ENCODE peak calls at places on chromosomes 7 and 10, in seven cellular contexts. One of them, this sample, is unnamed.

GRCh38 chr7:1160665-1161010 is 642 bp upstream of the ZFAND2A start:
- DNase-seq in heart right ventricle: no peak
- DNase-seq in astrocyte: no peak
- DNase-seq in foreskin fibroblast: no peak
- DNase-seq in heart left ventricle: no peak
- DNase-seq in endothelial cell: peak
- DNase-seq in breast epithelium: no peak
- DNase-seq in this sample: no peak

GRCh38 chr10:130807721-130808120 is 503.8 kb downstream of the TCERG1L start:
- DNase-seq in heart right ventricle: no peak
- DNase-seq in astrocyte: no peak
- DNase-seq in foreskin fibroblast: no peak
- DNase-seq in heart left ventricle: no peak
- DNase-seq in endothelial cell: no peak
- DNase-seq in breast epithelium: no peak
- DNase-seq in this sample: no peak

GRCh38 chr7:149776305-149776704 is 2.9 kb upstream of the ZNF467 start:
- DNase-seq in heart right ventricle: peak
- DNase-seq in astrocyte: no peak
- DNase-seq in foreskin fibroblast: no peak
- DNase-seq in heart left ventricle: peak
- DNase-seq in endothelial cell: peak
- DNase-seq in breast epithelium: no peak
- DNase-seq in this sample: no peak

GRCh38 chr7:158001621-158002320 is 585.9 kb downstream of the PTPRN2 start:
- DNase-seq in heart right ventricle: no peak
- DNase-seq in astrocyte: no peak
- DNase-seq in foreskin fibroblast: no peak
- DNase-seq in heart left ventricle: no peak
- DNase-seq in endothelial cell: no peak
- DNase-seq in breast epithelium: peak
- DNase-seq in this sample: no peak

GRCh38 chr7:29609162-29610030 is 45.8 kb downstream of the PRR15 start:
- DNase-seq in heart right ventricle: no peak
- DNase-seq in astrocyte: peak
- DNase-seq in foreskin fibroblast: peak
- DNase-seq in heart left ventricle: no peak
- DNase-seq in endothelial cell: peak
- DNase-seq in breast epithelium: no peak
- DNase-seq in this sample: no peak

GRCh38 chr7:54596747-54597146 is 54.6 kb downstream of the VSTM2A start:
- DNase-seq in heart right ventricle: no peak
- DNase-seq in astrocyte: no peak
- DNase-seq in foreskin fibroblast: no peak
- DNase-seq in heart left ventricle: no peak
- DNase-seq in endothelial cell: no peak
- DNase-seq in breast epithelium: no peak
- DNase-seq in this sample: no peak

GRCh38 chr10:88118769-88119559 is 255.5 kb downstream of the PTEN start:
- DNase-seq in heart right ventricle: no peak
- DNase-seq in astrocyte: no peak
- DNase-seq in foreskin fibroblast: no peak
- DNase-seq in heart left ventricle: no peak
- DNase-seq in endothelial cell: no peak
- DNase-seq in breast epithelium: no peak
- DNase-seq in this sample: no peak

GRCh38 chr7:22949944-22950343 is 64.0 kb downstream of the HYCC1 start:
- DNase-seq in heart right ventricle: no peak
- DNase-seq in astrocyte: peak
- DNase-seq in foreskin fibroblast: no peak
- DNase-seq in heart left ventricle: no peak
- DNase-seq in endothelial cell: no peak
- DNase-seq in breast epithelium: no peak
- DNase-seq in this sample: no peak

GRCh38 chr7:54663186-54663585 is 95.8 kb downstream of the SEC61G start:
- DNase-seq in heart right ventricle: no peak
- DNase-seq in astrocyte: no peak
- DNase-seq in foreskin fibroblast: no peak
- DNase-seq in heart left ventricle: no peak
- DNase-seq in endothelial cell: no peak
- DNase-seq in breast epithelium: no peak
- DNase-seq in this sample: no peak

DNA sequence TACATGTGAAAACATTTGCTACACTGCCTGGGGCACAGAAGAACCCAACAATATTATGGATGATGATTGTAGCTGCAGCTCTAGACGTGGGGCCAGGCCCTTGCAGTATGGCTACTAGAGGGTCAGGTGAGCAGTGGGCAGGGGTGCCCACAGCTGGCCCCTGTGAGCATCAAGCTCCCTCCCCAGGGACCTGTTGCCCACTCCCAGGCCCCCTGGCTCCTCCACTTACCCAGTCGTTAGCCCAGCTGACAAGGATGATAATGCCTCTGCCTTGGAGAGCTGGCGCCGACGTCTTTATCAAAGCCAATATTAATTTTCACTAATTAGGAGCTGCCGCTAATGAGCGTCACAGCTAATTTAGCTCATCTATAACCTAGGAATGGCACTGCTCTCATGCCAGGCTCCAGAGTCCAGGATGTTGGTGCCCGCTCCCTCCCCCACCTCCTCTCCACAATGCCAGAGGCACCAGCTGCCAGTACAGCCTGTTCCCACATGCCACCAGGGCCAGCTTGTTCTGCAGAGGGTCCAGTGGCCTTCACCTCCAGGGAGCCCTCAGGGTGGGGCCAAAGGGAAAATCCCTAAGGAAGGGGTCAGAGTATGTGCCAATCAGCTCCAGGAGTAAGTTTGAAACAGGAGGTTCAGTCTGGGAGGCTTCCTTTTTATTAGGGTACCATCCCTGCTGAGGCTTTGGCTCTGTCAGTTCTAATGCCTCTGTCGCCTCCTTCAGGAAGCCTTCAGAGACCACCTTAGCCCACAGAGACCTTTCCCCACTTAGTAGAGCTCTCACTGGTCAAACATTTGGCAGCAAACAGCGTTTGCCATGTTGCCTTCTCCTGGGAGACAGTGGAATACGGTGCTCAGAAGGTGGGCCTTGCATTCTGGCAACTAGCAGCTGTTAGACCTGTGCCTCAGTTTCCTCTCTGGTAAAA is 77.2 kb downstream of the CDH23 start:
- DNase-seq in heart right ventricle: no peak
- DNase-seq in astrocyte: no peak
- DNase-seq in foreskin fibroblast: no peak
- DNase-seq in heart left ventricle: peak
- DNase-seq in endothelial cell: no peak
- DNase-seq in breast epithelium: no peak
- DNase-seq in this sample: peak
- TF ChIP-seq CTCF in heart right ventricle: no peak
- TF ChIP-seq CTCF in astrocyte: no peak
- TF ChIP-seq CTCF in foreskin fibroblast: no peak
- TF ChIP-seq CTCF in heart left ventricle: no peak
- TF ChIP-seq CTCF in endothelial cell: no peak
- TF ChIP-seq CTCF in breast epithelium: no peak
- TF ChIP-seq CTCF in this sample: no peak

GRCh38 chr7:92134271-92135099 is at the start of gene CYP51A1:
- DNase-seq in heart right ventricle: peak
- DNase-seq in astrocyte: peak
- DNase-seq in foreskin fibroblast: peak
- DNase-seq in heart left ventricle: peak
- DNase-seq in endothelial cell: peak
- DNase-seq in breast epithelium: peak
- DNase-seq in this sample: peak
- TF ChIP-seq CTCF in heart right ventricle: peak
- TF ChIP-seq CTCF in astrocyte: no peak
- TF ChIP-seq CTCF in foreskin fibroblast: no peak
- TF ChIP-seq CTCF in heart left ventricle: no peak
- TF ChIP-seq CTCF in endothelial cell: no peak
- TF ChIP-seq CTCF in breast epithelium: no peak
- TF ChIP-seq CTCF in this sample: peak

GRCh38 chr7:35430547-35431153 is 176.8 kb upstream of the TBX20 start:
- DNase-seq in heart right ventricle: no peak
- DNase-seq in astrocyte: no peak
- DNase-seq in foreskin fibroblast: no peak
- DNase-seq in heart left ventricle: no peak
- DNase-seq in endothelial cell: no peak
- DNase-seq in breast epithelium: no peak
- DNase-seq in this sample: no peak
- TF ChIP-seq CTCF in heart right ventricle: peak
- TF ChIP-seq CTCF in astrocyte: no peak
- TF ChIP-seq CTCF in foreskin fibroblast: peak
- TF ChIP-seq CTCF in heart left ventricle: no peak
- TF ChIP-seq CTCF in endothelial cell: peak
- TF ChIP-seq CTCF in breast epithelium: no peak
- TF ChIP-seq CTCF in this sample: no peak

GRCh38 chr10:22805304-22805703 is 90.9 kb upstream of the PIP4K2A start:
- DNase-seq in heart right ventricle: no peak
- DNase-seq in astrocyte: peak
- DNase-seq in foreskin fibroblast: peak
- DNase-seq in heart left ventricle: no peak
- DNase-seq in endothelial cell: no peak
- DNase-seq in breast epithelium: no peak
- DNase-seq in this sample: no peak
- TF ChIP-seq CTCF in heart right ventricle: no peak
- TF ChIP-seq CTCF in astrocyte: no peak
- TF ChIP-seq CTCF in foreskin fibroblast: no peak
- TF ChIP-seq CTCF in heart left ventricle: no peak
- TF ChIP-seq CTCF in endothelial cell: no peak
- TF ChIP-seq CTCF in breast epithelium: no peak
- TF ChIP-seq CTCF in this sample: no peak

DNA sequence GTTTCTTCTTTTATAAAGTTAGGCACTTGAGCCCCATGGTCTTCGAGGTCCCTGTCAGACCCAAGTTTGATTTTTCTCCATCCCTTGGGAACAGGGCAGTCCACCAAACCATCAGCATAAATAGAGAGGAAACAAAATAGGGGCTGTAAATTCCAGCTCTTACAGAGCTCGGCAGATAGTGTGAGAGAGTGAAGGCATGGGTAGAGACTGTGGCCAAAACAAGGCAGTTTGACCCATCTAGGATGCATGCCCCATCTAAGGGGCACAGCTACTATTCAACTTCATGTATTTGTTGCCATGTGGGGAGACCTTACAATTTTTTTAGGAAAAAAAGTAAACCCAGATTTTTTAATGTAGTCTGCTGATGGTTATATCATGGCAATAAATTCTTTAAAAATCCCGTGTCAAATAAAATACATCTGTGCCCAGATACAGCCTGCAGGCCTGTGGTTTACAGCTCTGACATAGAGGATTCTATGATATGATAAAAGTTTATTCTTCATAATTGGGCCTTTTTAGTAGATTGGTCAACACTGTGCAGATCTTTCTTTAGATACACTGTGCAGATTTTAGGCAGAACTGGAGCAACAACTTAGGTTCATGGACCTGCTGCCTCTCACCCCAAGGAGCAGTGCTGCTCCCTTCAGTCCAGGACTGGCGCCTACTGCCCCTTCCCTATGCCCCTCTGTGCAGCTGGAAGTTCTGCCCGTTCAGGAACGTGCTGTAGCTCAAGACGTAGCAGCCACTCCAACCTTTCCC is 5.3 kb downstream of the PPP1R3C start:
- DNase-seq in heart right ventricle: no peak
- DNase-seq in astrocyte: no peak
- DNase-seq in foreskin fibroblast: no peak
- DNase-seq in heart left ventricle: no peak
- DNase-seq in endothelial cell: no peak
- DNase-seq in breast epithelium: no peak
- DNase-seq in this sample: no peak
- TF ChIP-seq CTCF in heart right ventricle: no peak
- TF ChIP-seq CTCF in astrocyte: no peak
- TF ChIP-seq CTCF in foreskin fibroblast: no peak
- TF ChIP-seq CTCF in heart left ventricle: no peak
- TF ChIP-seq CTCF in endothelial cell: no peak
- TF ChIP-seq CTCF in breast epithelium: no peak
- TF ChIP-seq CTCF in this sample: no peak

DNA sequence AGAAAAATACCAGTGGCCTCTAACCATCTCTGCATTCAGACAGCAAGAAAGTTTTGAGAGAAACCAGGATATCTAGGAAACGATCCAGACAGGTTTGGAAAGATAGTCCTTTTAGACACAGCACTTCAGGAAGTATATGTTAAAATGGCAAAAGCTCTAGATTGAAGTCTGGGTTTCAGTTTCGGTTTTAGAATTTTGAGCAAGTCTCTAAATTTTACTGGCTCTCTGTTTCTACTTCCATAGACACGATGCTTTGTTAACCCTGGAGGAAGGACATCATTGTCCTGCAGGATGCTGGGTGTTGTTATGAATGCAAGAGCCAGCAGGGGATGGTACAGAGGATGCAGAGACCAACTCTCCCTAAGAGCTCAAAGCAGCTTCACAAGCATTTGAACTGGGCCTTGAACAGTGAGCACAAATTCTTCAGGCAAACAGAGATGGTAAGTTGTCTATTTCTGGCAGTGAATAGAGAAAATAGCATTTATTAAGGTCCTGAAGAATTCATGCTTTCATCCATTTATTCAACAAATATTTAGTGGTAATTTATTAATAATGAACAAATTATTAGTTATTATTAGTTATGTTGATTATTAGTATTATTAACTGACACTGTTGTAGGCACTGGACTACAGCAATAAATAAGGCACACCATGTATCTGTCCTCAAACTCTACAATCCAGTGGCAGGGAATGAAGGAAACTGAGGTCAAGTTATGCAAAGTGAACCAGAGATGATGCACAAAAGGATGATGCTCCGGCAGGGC is 152.7 kb upstream of the NRP1 start:
- DNase-seq in heart right ventricle: no peak
- DNase-seq in astrocyte: no peak
- DNase-seq in foreskin fibroblast: no peak
- DNase-seq in heart left ventricle: no peak
- DNase-seq in endothelial cell: no peak
- DNase-seq in breast epithelium: no peak
- DNase-seq in this sample: no peak
- TF ChIP-seq CTCF in heart right ventricle: peak
- TF ChIP-seq CTCF in astrocyte: no peak
- TF ChIP-seq CTCF in foreskin fibroblast: peak
- TF ChIP-seq CTCF in heart left ventricle: no peak
- TF ChIP-seq CTCF in endothelial cell: no peak
- TF ChIP-seq CTCF in breast epithelium: no peak
- TF ChIP-seq CTCF in this sample: no peak

DNA sequence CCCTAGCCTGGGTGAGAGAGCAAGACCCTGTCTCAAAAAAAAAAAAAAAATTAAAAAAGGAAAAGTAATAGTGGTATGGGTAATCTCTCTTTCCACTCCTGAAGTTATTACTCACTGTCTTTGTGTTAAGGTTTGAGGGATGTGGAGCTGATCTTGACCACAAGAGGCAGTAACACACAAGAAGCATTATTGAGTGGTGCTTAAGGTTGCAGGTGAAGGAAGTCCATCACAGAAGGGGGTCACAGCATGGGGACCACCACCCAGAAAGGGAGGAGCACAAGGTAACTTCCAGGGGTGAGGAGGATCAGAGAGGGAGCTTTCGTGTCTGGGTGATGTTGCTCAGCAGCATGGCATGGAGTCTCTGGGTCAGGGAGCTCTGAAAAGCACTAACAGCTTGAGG is 100.2 kb upstream of the DNAJC1 start:
- DNase-seq in heart right ventricle: no peak
- DNase-seq in astrocyte: no peak
- DNase-seq in foreskin fibroblast: no peak
- DNase-seq in heart left ventricle: no peak
- DNase-seq in endothelial cell: no peak
- DNase-seq in breast epithelium: no peak
- DNase-seq in this sample: no peak
- TF ChIP-seq CTCF in heart right ventricle: no peak
- TF ChIP-seq CTCF in astrocyte: peak
- TF ChIP-seq CTCF in foreskin fibroblast: no peak
- TF ChIP-seq CTCF in heart left ventricle: no peak
- TF ChIP-seq CTCF in endothelial cell: no peak
- TF ChIP-seq CTCF in breast epithelium: no peak
- TF ChIP-seq CTCF in this sample: no peak